ENCODE peak calls at places on chromosome 1, in four cellular contexts. X is T-helper 2 cell, C is BE2C, W is amniotic epithelial cell. U is an unnamed sample.

GRCh38 chr1:101356013-101356412 is 119.2 kb downstream of the S1PR1 start:
- DNase-seq in C (no peak), W (no peak), X (no peak), U (no peak)

GRCh38 chr1:201265771-201266170 is 17.5 kb upstream of the PKP1 start:
- DNase-seq in X (no peak), W (peak), C (no peak), U (no peak)

GRCh38 chr1:92756537-92756936 is 28.4 kb downstream of the EVI5 start:
- DNase-seq in C (no peak), X (no peak), W (no peak), U (no peak)

GRCh38 chr1:190067592-190067991 is 410.1 kb downstream of the BRINP3 start:
- DNase-seq in W (peak), C (no peak), X (no peak), U (no peak)

GRCh38 chr1:221458430-221459156 is 283.3 kb downstream of the DUSP10 start:
- DNase-seq in W (peak), X (no peak), C (no peak), U (no peak)

GRCh38 chr1:92953491-92953890 is 7.8 kb downstream of the DIPK1A start:
- DNase-seq in C (no peak), X (no peak), W (no peak), U (peak)

GRCh38 chr1:91924146-91924545 is 25.1 kb upstream of the BRDT start:
- DNase-seq in C (no peak), X (no peak), W (peak), U (no peak)

GRCh38 chr1:33391669-33392068 is 39.2 kb downstream of the PHC2 start:
- DNase-seq in W (no peak), X (no peak), C (no peak), U (no peak)